ENCODE peak calls at places on chromosomes 13 and 19, in four cellular contexts. O is HL-60, U is GM12865, V is esophagus squamous epithelium. F is an unnamed sample.

GRCh38 chr13:50468849-50469669 is 374.4 kb downstream of the DLEU7 start:
- DNase-seq in O (no peak), V (no peak), U (no peak), F (no peak)

GRCh38 chr19:18416778-18417249 is 2.4 kb upstream of the SSBP4 start:
- DNase-seq in O (peak), U (peak), V (no peak), F (peak)

GRCh38 chr13:80141114-80141849 is 199.6 kb downstream of the SPRY2 start:
- DNase-seq in U (no peak), V (no peak), O (no peak), F (no peak)

GRCh38 chr13:94416454-94417080 is 62.9 kb downstream of the DCT start:
- DNase-seq in O (no peak), U (peak), V (no peak), F (no peak)

GRCh38 chr13:33931397-33931987 is 113.5 kb downstream of the RFC3 start:
- DNase-seq in V (no peak), U (peak), O (no peak), F (no peak)

GRCh38 chr19:32642771-32643170 is 32.2 kb downstream of the ANKRD27 start:
- DNase-seq in V (no peak), U (no peak), O (no peak), F (no peak)

GRCh38 chr19:16022251-16022650 is 54.0 kb upstream of the TPM4 start:
- DNase-seq in U (no peak), O (no peak), V (no peak), F (no peak)

GRCh38 chr19:15790096-15790495 is 2.6 kb downstream of the OR10H5 start:
- DNase-seq in V (no peak), U (no peak), O (no peak), F (no peak)

GRCh38 chr19:7415163-7415856 is 66.6 kb downstream of the ARHGEF18 start:
- DNase-seq in U (no peak), V (no peak), O (no peak), F (no peak)

GRCh38 chr13:40388617-40389016 is 277.8 kb downstream of the FOXO1 start:
- DNase-seq in V (peak), U (peak), O (no peak), F (peak)

GRCh38 chr13:21657538-21657937 is 13.3 kb upstream of the FGF9 start:
- DNase-seq in O (no peak), V (no peak), U (no peak), F (no peak)

GRCh38 chr19:8174706-8175105 is 25.3 kb upstream of the FBN3 start:
- DNase-seq in U (no peak), V (no peak), O (no peak), F (no peak)

GRCh38 chr13:43273362-43273761 is 250.0 kb downstream of the DNAJC15 start:
- DNase-seq in O (no peak), V (no peak), U (no peak), F (no peak)

GRCh38 chr13:25752957-25753540 is 298.8 kb downstream of the SHISA2 start:
- DNase-seq in O (no peak), V (no peak), U (no peak), F (no peak)

GRCh38 chr19:21626924-21627697 is 121.7 kb downstream of the ZNF429 start:
- DNase-seq in U (no peak), O (no peak), V (no peak), F (no peak)

GRCh38 chr19:39494661-39495060 is 4.1 kb upstream of the DLL3 start:
- DNase-seq in V (no peak), U (no peak), O (no peak), F (no peak)

GRCh38 chr13:20461860-20462532 is 63.7 kb downstream of the CRYL1 start:
- DNase-seq in V (no peak), U (no peak), O (no peak), F (no peak)

GRCh38 chr13:40082644-40083043 is 427.2 kb downstream of the COG6 start:
- DNase-seq in V (no peak), O (no peak), U (no peak), F (no peak)

GRCh38 chr13:21453352-21454089 is 5.6 kb downstream of the ZDHHC20 start:
- DNase-seq in U (no peak), O (no peak), V (no peak), F (no peak)

GRCh38 chr13:96499646-96500045 is 409.7 kb downstream of the HS6ST3 start:
- DNase-seq in V (no peak), O (no peak), U (no peak), F (no peak)

GRCh38 chr13:95921485-95921884 is 131.7 kb downstream of the UGGT2 start:
- DNase-seq in U (peak), O (no peak), V (no peak), F (no peak)

GRCh38 chr13:93284056-93284455 is 57.4 kb downstream of the GPC6 start:
- DNase-seq in O (no peak), V (no peak), U (no peak), F (no peak)

GRCh38 chr13:73421310-73421912 is 362.6 kb downstream of the KLF5 start:
- DNase-seq in V (no peak), U (no peak), O (no peak), F (no peak)

GRCh38 chr13:50053844-50054243 is 38.6 kb downstream of the KCNRG start:
- DNase-seq in V (no peak), O (no peak), U (peak), F (no peak)

GRCh38 chr13:40080676-40081075 is 425.2 kb downstream of the COG6 start:
- DNase-seq in O (no peak), U (no peak), V (no peak), F (no peak)

GRCh38 chr13:98652721-98653470 is 76.0 kb upstream of the STK24 start:
- DNase-seq in V (no peak), U (no peak), O (no peak), F (no peak)

GRCh38 chr13:92074658-92075057 is 676.2 kb downstream of the GPC5 start:
- DNase-seq in O (no peak), V (no peak), U (peak), F (no peak)

GRCh38 chr13:43894438-43894837 is 14.7 kb downstream of the LACC1 start:
- DNase-seq in V (no peak), U (no peak), O (no peak), F (no peak)

GRCh38 chr19:38194061-38194701 is 29.8 kb downstream of the DPF1 start:
- DNase-seq in V (no peak), O (no peak), U (no peak), F (no peak)

GRCh38 chr13:110866491-110867170 is 48.2 kb downstream of the ANKRD10 start:
- DNase-seq in V (no peak), O (no peak), U (no peak), F (no peak)

GRCh38 chr19:17766543-17767131 is 15.4 kb downstream of the FCHO1 start:
- DNase-seq in O (peak), U (peak), V (no peak), F (peak)

GRCh38 chr13:111598751-111599150 is 278.3 kb downstream of the TEX29 start:
- DNase-seq in V (no peak), U (no peak), O (no peak), F (no peak)

GRCh38 chr13:98390086-98390697 is 186.7 kb downstream of the STK24 start:
- DNase-seq in U (no peak), O (no peak), V (no peak), F (no peak)

GRCh38 chr13:94917814-94918213 is 205.5 kb upstream of the SOX21 start:
- DNase-seq in V (no peak), U (no peak), O (no peak), F (no peak)

GRCh38 chr13:46124531-46124966 is 19.7 kb upstream of the CPB2 start:
- DNase-seq in U (peak), O (no peak), V (no peak), F (peak)

DNA sequence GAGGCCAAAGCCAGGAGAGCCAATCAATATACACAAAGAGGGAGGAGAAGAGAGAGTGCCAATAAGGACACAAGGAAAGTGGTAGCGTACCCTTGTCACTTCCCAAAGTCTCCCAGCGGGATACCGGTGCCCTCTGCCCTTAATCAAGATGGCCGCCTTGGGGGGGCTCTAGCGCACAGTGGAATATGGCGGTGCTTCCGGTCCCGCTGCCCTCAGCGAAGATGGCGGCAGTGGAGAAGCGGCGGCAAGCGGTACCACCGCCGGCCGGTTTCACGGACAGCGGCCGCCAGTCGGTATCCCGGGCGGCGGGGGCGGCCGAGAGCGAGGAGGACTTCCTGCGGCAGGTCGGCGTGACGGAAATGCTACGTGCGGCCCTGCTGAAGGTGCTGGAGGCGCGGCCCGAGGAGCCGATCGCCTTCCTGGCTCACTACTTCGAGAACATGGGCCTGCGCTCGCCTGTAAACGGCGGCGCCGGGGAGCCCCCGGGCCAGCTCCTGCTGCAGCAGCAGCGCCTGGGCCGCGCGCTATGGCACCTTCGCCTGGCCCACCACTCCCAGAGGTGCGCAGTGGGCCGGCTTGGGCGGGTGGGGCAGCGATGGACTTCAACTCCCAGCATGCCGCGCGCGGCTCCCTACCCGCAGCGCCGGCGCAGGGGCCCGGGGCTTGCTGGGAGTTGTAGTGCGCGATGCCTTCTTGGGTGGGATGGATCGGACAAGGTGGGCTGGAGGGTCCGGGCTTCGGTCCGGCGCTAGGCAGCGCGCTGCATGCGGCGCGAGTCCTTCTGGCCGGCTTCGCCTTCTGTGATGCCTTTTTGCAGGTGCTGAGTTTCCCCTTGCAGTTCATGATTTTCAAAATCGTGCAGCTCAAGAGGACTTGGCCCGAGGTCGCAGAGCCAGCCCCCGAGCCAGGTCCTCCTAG is at the start of gene TPGS1:
- DNase-seq in U (peak), O (peak), V (peak), F (no peak)
- TF ChIP-seq CTCF in U (no peak), O (no peak), V (peak), F (no peak)

GRCh38 chr19:28981994-28982393 is 231.0 kb downstream of the UQCRFS1 start:
- DNase-seq in O (no peak), U (no peak), V (no peak), F (no peak)

GRCh38 chr19:28977826-28978225 is 235.1 kb downstream of the UQCRFS1 start:
- DNase-seq in U (no peak), V (no peak), O (no peak), F (no peak)

GRCh38 chr19:28984315-28984714 is 228.6 kb downstream of the UQCRFS1 start:
- DNase-seq in U (no peak), O (no peak), V (no peak), F (no peak)

GRCh38 chr19:28985201-28985600 is 227.8 kb downstream of the UQCRFS1 start:
- DNase-seq in O (no peak), V (no peak), U (no peak), F (no peak)

DNA sequence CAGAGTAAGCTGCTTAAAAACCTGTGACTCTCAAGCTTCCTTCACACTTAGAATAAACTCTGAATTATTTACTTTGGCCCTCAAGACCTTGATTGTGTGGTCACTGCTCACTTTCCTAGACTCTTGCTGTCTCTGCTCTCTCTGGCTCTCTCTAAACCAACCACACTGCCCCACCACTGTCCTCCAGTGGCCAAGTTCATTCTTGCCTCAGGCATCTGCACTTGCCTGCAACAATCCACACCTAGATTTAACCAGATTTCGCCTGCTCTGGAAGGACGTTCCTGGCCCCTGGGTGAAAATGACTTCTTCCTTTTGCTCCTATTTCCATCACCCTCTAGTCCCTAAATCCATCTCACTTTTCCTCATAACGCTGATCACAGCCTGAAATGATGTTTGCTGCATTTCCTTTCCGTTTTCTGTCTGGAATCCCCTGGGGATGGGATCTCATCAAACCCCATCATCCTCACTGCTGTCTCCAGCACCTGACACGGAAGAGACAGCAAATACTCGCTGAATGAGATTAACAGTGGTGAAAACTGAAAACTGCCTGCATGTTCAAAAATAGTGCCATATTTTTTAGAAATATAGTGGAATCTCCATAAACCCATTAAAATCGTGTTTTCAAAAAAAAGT is 232.6 kb downstream of the UQCRFS1 start:
- DNase-seq in O (no peak), U (no peak), V (no peak), F (no peak)
- TF ChIP-seq CTCF in O (no peak), U (no peak), V (no peak), F (no peak)

DNA sequence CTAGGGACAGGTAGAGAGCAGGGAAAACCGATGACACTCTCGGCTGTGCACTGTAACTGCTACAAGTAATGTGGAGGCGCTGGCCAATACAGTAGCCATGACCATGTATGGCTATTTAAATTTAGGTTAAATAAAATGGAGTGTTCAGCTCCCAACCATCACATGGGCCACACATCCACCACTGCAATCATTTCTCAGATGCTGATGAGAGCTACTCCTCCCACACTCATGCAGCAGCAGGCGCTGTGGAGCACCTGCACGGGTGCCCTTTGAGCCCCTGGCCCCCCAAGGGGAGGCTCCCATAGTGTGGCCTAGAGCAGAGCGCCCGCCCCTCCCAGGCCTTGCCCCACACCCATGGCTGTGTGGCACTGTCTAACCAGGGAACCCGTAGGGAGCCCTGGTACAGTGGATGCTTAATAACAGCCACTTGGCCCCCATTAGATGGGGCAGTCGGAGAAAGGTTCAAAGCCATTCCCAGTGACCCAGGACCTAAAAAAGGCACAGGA is 6.0 kb downstream of the ACP4 start:
- DNase-seq in V (no peak), O (no peak), U (peak), F (no peak)
- TF ChIP-seq CTCF in V (no peak), O (no peak), U (no peak), F (no peak)

GRCh38 chr19:46412034-46412982 is 1.1 kb downstream of the CCDC8 start:
- DNase-seq in U (no peak), V (no peak), O (no peak), F (no peak)
- TF ChIP-seq CTCF in U (no peak), V (no peak), O (no peak), F (no peak)

DNA sequence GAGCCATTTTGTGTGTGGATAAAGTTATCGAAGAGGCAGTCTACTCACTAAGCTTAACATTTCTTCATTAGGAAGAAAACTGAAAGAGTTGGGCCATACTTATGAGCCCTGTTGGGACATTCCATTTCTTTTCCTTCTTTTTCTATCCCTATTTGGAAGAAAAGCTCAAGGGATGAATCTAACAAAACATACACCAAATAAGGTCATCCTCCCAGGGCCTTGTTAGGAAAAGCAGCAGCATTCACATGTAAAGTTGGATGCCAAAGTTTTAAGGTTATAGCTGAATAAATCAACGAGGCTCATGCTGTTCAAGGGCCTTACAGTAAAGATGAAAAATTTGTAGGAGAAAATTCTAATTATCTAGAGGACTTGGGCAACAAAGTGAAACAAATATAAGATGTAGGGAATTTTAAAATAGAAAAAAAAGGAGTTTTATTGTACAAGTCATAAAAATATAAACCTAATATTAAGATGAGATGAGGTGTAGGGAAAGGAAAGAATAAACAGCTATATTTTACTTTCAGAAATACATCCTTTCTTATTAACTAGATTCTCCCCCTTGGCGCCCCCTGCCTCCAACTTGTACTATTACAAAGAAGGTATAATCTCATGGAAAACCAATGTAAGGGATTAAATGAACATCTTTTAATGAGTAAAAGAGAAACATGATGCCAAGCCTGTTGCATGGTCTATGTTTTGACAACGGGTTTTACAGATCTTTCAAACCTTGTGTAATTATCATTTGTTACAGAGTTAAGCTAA is 160.4 kb downstream of the PCDH20 start:
- DNase-seq in V (no peak), O (no peak), U (no peak), F (no peak)
- TF ChIP-seq CTCF in V (no peak), O (no peak), U (peak), F (no peak)

DNA sequence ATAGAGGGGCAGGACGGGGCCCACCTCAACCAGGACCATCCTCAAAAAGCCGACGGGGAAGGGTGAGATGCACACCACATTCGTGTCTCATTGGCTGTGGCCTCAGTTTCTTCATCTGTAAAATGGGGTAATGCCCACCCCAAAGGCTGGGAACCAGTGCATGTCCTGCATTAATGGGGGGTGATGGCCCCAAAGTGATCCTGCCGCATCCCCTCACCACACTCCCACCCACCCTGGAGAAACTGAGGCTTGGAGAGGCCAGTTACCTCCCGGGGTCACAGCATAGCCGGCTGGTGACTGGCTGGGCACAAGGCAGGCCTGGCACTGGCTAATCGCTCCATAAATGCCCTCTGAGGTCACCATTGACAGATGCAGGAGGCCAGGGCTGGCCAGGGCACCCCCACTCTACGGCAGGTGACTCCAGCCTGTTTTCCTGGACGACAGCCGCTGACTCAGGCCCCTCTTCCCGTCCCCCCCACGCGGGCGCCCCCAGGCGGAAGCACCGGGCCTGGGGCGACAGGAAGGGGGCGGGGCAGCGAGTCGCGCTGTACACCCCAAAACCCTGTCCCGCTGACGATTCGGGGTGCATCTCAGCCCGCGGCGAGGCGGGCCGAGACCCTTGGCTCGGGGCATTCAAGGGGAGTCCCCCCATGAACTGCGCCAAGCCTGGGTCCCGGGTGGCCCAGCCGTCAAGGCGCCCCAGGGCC is 483 bp upstream of the MIDN start:
- DNase-seq in O (peak), V (no peak), U (peak), F (peak)
- TF ChIP-seq CTCF in O (no peak), V (peak), U (peak), F (no peak)

F was measured in CD14-positive monocyte.